ENCODE peak calls at places on chromosome 1, in six cellular contexts. D is choroid plexus epithelial cell, F is astrocyte, L is prostate gland, B is HL-60, G is fibroblast of pulmonary artery. X is an unnamed sample.

GRCh38 chr1:1489231-1489630 is 17.7 kb downstream of the ATAD3B start:
- DNase-seq in D (no peak), F (no peak), L (no peak), B (no peak), G (no peak), X (no peak)

GRCh38 chr1:35600593-35600992 is 27.5 kb downstream of the TFAP2E start:
- DNase-seq in D (no peak), F (no peak), L (no peak), B (no peak), G (no peak), X (no peak)

GRCh38 chr1:31426249-31426922 is 13.4 kb downstream of the SERINC2 start:
- DNase-seq in D (no peak), F (no peak), L (no peak), B (no peak), G (no peak), X (no peak)

GRCh38 chr1:115838805-115839705 is 1.9 kb downstream of the NHLH2 start:
- DNase-seq in D (peak), F (no peak), L (peak), B (no peak), G (no peak), X (peak)

GRCh38 chr1:224168859-224169380 is 14.1 kb upstream of the DEGS1 start:
- DNase-seq in D (peak), F (peak), L (no peak), B (no peak), G (peak), X (peak)

GRCh38 chr1:116726872-116727271 is 27.4 kb upstream of the CD2 start:
- DNase-seq in D (no peak), F (no peak), L (no peak), B (no peak), G (no peak), X (no peak)

GRCh38 chr1:232575524-232576040 is 54.4 kb downstream of the SIPA1L2 start:
- DNase-seq in D (no peak), F (peak), L (no peak), B (no peak), G (peak), X (no peak)

GRCh38 chr1:200867018-200867811 is 5.6 kb upstream of the GPR25 start:
- DNase-seq in D (peak), F (peak), L (no peak), B (no peak), G (no peak), X (no peak)

GRCh38 chr1:66758247-66758755 is 6.0 kb downstream of the DYNLT5 start:
- DNase-seq in D (peak), F (no peak), L (no peak), B (no peak), G (peak), X (peak)

GRCh38 chr1:844472-845026 is 79.2 kb upstream of the SAMD11 start:
- DNase-seq in D (no peak), F (no peak), L (no peak), B (no peak), G (no peak), X (no peak)

GRCh38 chr1:119626841-119627240 is 21.2 kb downstream of the ZNF697 start:
- DNase-seq in D (peak), F (peak), L (no peak), B (no peak), G (peak), X (peak)

GRCh38 chr1:79006564-79006963 is at the start of gene ADGRL4:
- DNase-seq in D (peak), F (peak), L (no peak), B (no peak), G (peak), X (peak)

GRCh38 chr1:206081811-206082210 is 28.8 kb downstream of the RHEX start:
- DNase-seq in D (no peak), F (no peak), L (no peak), B (peak), G (no peak), X (no peak)

GRCh38 chr1:7727816-7728477 is 43.1 kb upstream of the VAMP3 start:
- DNase-seq in D (no peak), F (no peak), L (no peak), B (no peak), G (no peak), X (no peak)

GRCh38 chr1:25022361-25023189 is 92.5 kb upstream of the RUNX3 start:
- DNase-seq in D (peak), F (peak), L (peak), B (peak), G (peak), X (peak)

GRCh38 chr1:70818391-70818790 is 229.2 kb downstream of the PTGER3 start:
- DNase-seq in D (no peak), F (no peak), L (no peak), B (no peak), G (peak), X (peak)

GRCh38 chr1:228274452-228275153 is 66.8 kb downstream of the OBSCN start:
- DNase-seq in D (no peak), F (no peak), L (no peak), B (no peak), G (no peak), X (no peak)

GRCh38 chr1:116377564-116378529 is 4.8 kb downstream of the ATP1A1 start:
- DNase-seq in D (peak), F (peak), L (peak), B (peak), G (peak), X (peak)

GRCh38 chr1:54996869-54997710 is 1.6 kb upstream of the BSND start:
- DNase-seq in D (peak), F (peak), L (no peak), B (no peak), G (no peak), X (no peak)

GRCh38 chr1:220410681-220411080 is 117.3 kb upstream of the MARK1 start:
- DNase-seq in D (peak), F (peak), L (no peak), B (no peak), G (no peak), X (no peak)

GRCh38 chr1:151897861-151898468 is 11.3 kb downstream of the THEM4 start:
- DNase-seq in D (no peak), F (no peak), L (no peak), B (no peak), G (no peak), X (no peak)

GRCh38 chr1:61082336-61083013 is at the start of gene NFIA:
- DNase-seq in D (peak), F (no peak), L (no peak), B (no peak), G (peak), X (peak)

GRCh38 chr1:204647114-204647804 is 38.3 kb downstream of the LRRN2 start:
- DNase-seq in D (peak), F (peak), L (no peak), B (peak), G (peak), X (peak)

GRCh38 chr1:25641931-25642611 is 25.5 kb downstream of the MAN1C1 start:
- DNase-seq in D (peak), F (peak), L (no peak), B (no peak), G (peak), X (peak)

GRCh38 chr1:159978107-159978398 is 24.0 kb upstream of the SLAMF9 start:
- DNase-seq in D (no peak), F (no peak), L (no peak), B (no peak), G (no peak), X (no peak)

GRCh38 chr1:60978421-60979357 is 103.7 kb upstream of the NFIA start:
- DNase-seq in D (peak), F (no peak), L (peak), B (no peak), G (peak), X (peak)

GRCh38 chr1:18170444-18170843 is 62.8 kb downstream of the IGSF21 start:
- DNase-seq in D (no peak), F (no peak), L (no peak), B (no peak), G (no peak), X (no peak)

GRCh38 chr1:18161690-18162089 is 54.1 kb downstream of the IGSF21 start:
- DNase-seq in D (no peak), F (no peak), L (no peak), B (no peak), G (no peak), X (no peak)

GRCh38 chr1:18166341-18166740 is 58.7 kb downstream of the IGSF21 start:
- DNase-seq in D (no peak), F (no peak), L (no peak), B (no peak), G (no peak), X (no peak)

GRCh38 chr1:18166929-18167328 is 59.3 kb downstream of the IGSF21 start:
- DNase-seq in D (no peak), F (no peak), L (no peak), B (no peak), G (no peak), X (no peak)
- TF ChIP-seq CTCF in D (no peak), F (no peak), L (no peak), B (no peak), G (no peak), X (no peak)

DNA sequence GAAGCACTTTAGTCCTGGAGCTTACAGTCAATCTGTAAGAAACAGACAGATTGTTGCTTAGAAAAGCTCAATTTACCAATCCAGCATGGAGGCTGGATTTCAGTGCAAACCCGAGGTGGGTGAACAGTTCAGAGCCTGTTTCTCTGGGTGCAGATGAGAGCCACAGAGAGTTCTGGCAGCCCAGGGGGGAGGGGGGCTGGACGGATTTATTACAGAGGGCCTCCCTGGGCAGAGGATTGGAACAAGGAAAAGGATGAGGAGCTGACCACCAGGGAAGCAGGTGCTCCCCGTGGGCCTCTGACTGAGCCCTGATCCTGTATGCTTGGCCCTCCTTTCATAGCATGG is 38.0 kb upstream of the EPS8L3 start:
- DNase-seq in D (no peak), F (no peak), L (no peak), B (no peak), G (no peak), X (no peak)
- H3K4me3 ChIP-seq in D (no peak), F (no peak), L (no peak), B (no peak), G (no peak), X (no peak)

GRCh38 chr1:216498277-216498676 is 75.0 kb upstream of the USH2A start:
- DNase-seq in D (peak), F (no peak), L (no peak), B (no peak), G (no peak), X (no peak)
- TF ChIP-seq CTCF in D (no peak), F (no peak), L (no peak), B (no peak), G (no peak), X (no peak)

DNA sequence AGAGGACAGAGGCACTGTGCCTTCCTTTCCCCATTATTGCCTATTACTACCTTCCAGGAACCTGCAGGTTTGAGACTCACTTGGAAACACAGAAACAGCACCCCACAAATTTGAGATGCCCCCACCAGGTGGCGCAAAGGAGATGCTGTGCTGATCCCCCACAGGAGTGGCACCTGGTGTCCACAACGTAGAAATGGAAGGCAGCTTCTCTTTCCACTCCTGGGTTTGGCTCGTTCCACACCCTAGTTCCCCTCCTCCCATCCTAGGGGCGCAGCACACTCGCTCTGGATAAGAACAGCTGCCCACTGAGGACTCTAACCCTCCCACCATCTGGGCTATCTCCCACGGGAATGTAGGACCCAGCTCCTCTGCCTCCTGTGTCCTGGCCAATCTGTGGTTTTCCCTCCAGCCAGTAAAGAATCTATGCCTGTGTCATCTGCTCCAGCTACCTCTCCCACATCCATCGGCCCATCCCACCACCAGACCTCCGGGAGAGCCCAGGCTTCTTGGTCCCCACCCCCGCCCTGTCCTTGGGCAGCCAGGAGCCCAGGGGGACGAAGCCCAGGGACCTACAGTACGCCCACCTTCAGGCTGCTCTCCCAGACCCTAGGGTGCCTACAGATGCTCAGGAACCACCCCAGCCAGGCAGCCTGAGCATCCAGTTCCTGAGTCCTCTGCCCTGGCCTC is 663 bp downstream of the THBS3 start:
- DNase-seq in D (peak), F (peak), L (peak), B (peak), G (peak), X (peak)
- H3K4me3 ChIP-seq in D (peak), F (peak), L (no peak), B (no peak), G (peak), X (peak)

DNA sequence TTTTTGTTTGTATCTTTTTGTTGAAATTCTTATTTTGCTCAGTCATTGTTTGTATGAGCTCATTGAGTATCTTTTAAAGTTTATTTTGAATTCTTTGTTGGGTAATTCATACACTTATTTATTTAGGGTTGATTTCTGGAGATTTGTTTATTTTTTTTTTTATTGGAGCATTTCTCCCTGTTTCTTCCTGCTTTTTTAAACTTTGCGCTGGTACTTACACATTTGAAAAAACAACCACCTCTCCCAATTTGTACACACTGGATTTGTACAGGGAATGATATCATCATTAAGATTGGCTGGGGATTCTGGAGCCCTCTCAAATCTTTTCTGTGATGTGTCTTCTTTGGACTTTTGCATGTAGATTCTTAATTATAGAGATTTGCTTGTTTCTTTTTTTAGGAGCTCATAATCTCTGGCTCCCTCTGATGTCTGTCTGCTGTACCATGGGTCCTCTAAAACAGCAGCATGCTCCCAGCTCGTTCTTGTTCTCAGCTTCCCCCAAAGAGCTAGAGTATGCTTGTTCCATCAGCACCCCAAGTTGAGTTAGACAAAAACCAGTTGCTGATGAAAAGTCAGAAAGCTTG is 310.7 kb downstream of the DUSP10 start:
- DNase-seq in D (peak), F (peak), L (no peak), B (no peak), G (peak), X (peak)
- TF ChIP-seq CTCF in D (peak), F (no peak), L (no peak), B (no peak), G (peak), X (peak)

GRCh38 chr1:121518726-121519041 is 333.9 kb downstream of the SRGAP2C start:
- DNase-seq in D (no peak), F (no peak), L (no peak), B (no peak), G (no peak), X (no peak)
- H3K4me3 ChIP-seq in D (peak), F (peak), L (no peak), B (peak), G (peak), X (no peak)

DNA sequence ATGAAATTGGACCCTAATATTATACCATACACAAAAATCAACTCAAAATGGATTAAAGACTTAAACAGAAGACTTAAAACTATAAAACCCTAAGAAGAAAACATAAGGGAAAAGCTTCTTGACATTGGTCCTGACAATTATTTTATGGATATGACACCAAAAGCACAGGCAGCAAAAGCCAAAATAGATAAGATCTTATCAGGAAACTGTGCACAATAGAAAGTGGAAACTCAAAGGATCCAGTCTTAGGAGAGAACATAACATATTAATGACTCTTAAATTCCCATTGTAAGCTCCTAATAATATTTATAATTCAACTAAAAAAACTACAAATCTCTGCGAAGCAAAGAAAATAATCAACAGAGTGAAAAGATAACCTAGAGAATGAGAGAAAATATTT is 39.8 kb downstream of the RGS13 start:
- DNase-seq in D (no peak), F (no peak), L (no peak), B (no peak), G (no peak), X (no peak)
- TF ChIP-seq CTCF in D (no peak), F (no peak), L (no peak), B (no peak), G (no peak), X (no peak)

GRCh38 chr1:203173156-203173555 is 2.5 kb downstream of the MYBPH start:
- DNase-seq in D (no peak), F (no peak), L (no peak), B (no peak), G (no peak), X (no peak)

GRCh38 chr1:203173566-203173965 is 2.1 kb downstream of the MYBPH start:
- DNase-seq in D (no peak), F (no peak), L (no peak), B (no peak), G (no peak), X (no peak)

GRCh38 chr1:203176273-203176672 is 647 bp upstream of the MYBPH start:
- DNase-seq in D (no peak), F (no peak), L (no peak), B (no peak), G (no peak), X (no peak)

GRCh38 chr1:203175237-203176181 is at the start of gene MYBPH:
- DNase-seq in D (no peak), F (no peak), L (no peak), B (peak), G (no peak), X (no peak)

DNA sequence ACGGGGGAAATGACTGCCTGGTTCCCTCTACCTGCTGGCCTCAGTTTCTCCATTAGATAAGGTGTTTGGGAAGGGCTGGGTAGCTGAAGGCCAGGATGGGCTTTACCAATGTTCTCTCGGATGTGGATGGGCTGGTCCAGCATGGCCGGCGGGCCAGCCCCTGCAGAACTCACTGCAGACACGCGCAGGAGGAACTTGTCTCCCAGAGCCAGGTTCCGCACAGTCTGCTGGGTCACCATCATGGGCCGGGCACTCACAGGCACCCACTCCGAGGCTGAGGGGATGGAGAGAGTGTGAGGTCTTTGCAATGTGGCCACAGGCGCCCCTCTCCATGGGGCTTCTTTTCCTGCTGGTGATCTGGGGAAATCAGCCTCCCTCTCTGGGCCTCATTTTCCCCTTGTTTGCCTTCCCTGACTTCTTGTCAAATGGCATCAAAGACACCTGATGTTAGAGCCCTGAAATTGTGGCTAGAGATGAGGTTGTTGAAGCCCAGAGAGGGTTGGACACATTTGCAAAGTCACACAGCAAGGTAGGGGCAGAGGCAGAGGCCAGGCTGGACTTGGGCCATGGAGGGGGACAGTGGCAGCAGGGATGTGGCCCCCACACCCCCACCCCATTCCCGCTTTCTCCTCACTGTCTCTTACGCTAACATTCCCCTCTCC is 1.2 kb downstream of the MYBPH start:
- DNase-seq in D (no peak), F (no peak), L (no peak), B (no peak), G (no peak), X (no peak)
- H3K4me3 ChIP-seq in D (no peak), F (no peak), L (no peak), B (no peak), G (no peak), X (no peak)

GRCh38 chr1:43554444-43554992 is 23.8 kb downstream of the PTPRF start:
- DNase-seq in D (peak), F (peak), L (no peak), B (no peak), G (peak), X (peak)
- TF ChIP-seq CTCF in D (peak), F (peak), L (no peak), B (peak), G (peak), X (peak)